ENCODE peak calls at places on chromosomes 16 and 17, in six cellular contexts. C, Q, B, D, W and J are unnamed samples.

GRCh38 chr17:31877911-31878702 is 19.1 kb upstream of the COPRS start:
- DNase-seq in C (peak), Q (no peak), B (no peak), D (no peak), W (no peak), J (no peak)

GRCh38 chr17:65058151-65058550 is 1.6 kb upstream of the GNA13 start:
- DNase-seq in C (no peak), Q (no peak), B (no peak), D (no peak), W (no peak), J (no peak)

GRCh38 chr17:9225305-9226101 is 204.2 kb downstream of the NTN1 start:
- DNase-seq in C (no peak), Q (no peak), B (no peak), D (no peak), W (no peak), J (no peak)

GRCh38 chr17:2736956-2737355 is 12.5 kb downstream of the CCDC92B start:
- DNase-seq in C (no peak), Q (no peak), B (no peak), D (no peak), W (no peak), J (no peak)

GRCh38 chr17:8062807-8063483 is 24.1 kb downstream of the ALOX15B start:
- DNase-seq in C (no peak), Q (no peak), B (no peak), D (no peak), W (no peak), J (no peak)

GRCh38 chr16:22052985-22053384 is 39.4 kb upstream of the VWA3A start:
- DNase-seq in C (no peak), Q (no peak), B (no peak), D (no peak), W (no peak), J (no peak)

GRCh38 chr17:59846391-59847165 is 46.2 kb downstream of the TUBD1 start:
- DNase-seq in C (peak), Q (no peak), B (no peak), D (no peak), W (no peak), J (peak)

GRCh38 chr16:16014329-16015224 is 65.2 kb downstream of the ABCC1 start:
- DNase-seq in C (no peak), Q (no peak), B (no peak), D (no peak), W (no peak), J (peak)

GRCh38 chr16:57196276-57196675 is 10.1 kb downstream of the RSPRY1 start:
- DNase-seq in C (no peak), Q (no peak), B (no peak), D (no peak), W (no peak), J (no peak)

GRCh38 chr16:89823087-89823823 is 5.0 kb upstream of the SPIRE2 start:
- DNase-seq in C (no peak), Q (no peak), B (no peak), D (no peak), W (no peak), J (no peak)

GRCh38 chr16:68790944-68791343 is 52.4 kb upstream of the TANGO6 start:
- DNase-seq in C (no peak), Q (no peak), B (no peak), D (no peak), W (no peak), J (no peak)